ENCODE peak calls at places on chromosomes 3 and 15, in six cellular contexts. T is aorta; C is hepatocyte; N is right lobe of liver; W is CD8-positive, alpha-beta T cell; I is CD8-positive, alpha-beta memory T cell. D is an unnamed sample. For H3K4me1 and H3K27me3, the result is how much of the 10 kb centered on the place peaks cover.

GRCh38 chr3:128884992-128885391 is 5.6 kb downstream of the ACAD9 start:
- DNase-seq in T (no peak), C (no peak), N (peak), W (no peak), I (no peak), D (no peak)

GRCh38 chr15:26864664-26865191 is 2.1 kb upstream of the GABRA5 start:
- DNase-seq in T (no peak), C (peak), N (no peak), W (no peak), I (no peak), D (no peak)

GRCh38 chr3:116661196-116661595 is 48.4 kb upstream of the TUSC7 start:
- DNase-seq in T (no peak), C (no peak), N (no peak), W (no peak), I (no peak), D (no peak)

GRCh38 chr15:84907731-84908130 is 23.3 kb downstream of the SLC28A1 start:
- DNase-seq in T (no peak), C (no peak), N (no peak), W (no peak), I (no peak), D (no peak)

GRCh38 chr3:28745436-28745835 is 396.8 kb upstream of the AZI2 start:
- DNase-seq in T (no peak), C (no peak), N (no peak), W (no peak), I (no peak), D (no peak)

GRCh38 chr3:160076519-160076918 is 87.9 kb downstream of the IL12A start:
- DNase-seq in T (no peak), C (no peak), N (no peak), W (no peak), I (no peak), D (no peak)

GRCh38 chr15:95497681-95498080 is 832.8 kb upstream of the NR2F2 start:
- DNase-seq in T (no peak), C (no peak), N (no peak), W (no peak), I (no peak), D (no peak)

GRCh38 chr15:81313686-81314085 is 10.3 kb downstream of the STARD5 start:
- DNase-seq in T (no peak), C (no peak), N (no peak), W (no peak), I (no peak), D (no peak)

GRCh38 chr3:42036483-42036823 is 54.7 kb upstream of the TRAK1 start:
- DNase-seq in T (no peak), C (peak), N (no peak), W (no peak), I (no peak), D (no peak)

GRCh38 chr3:119145500-119146167 is at the start of gene TEX55:
- DNase-seq in T (no peak), C (peak), N (no peak), W (no peak), I (no peak), D (peak)

GRCh38 chr15:40325188-40325587 is 1.7 kb downstream of the INAFM2 start:
- DNase-seq in T (no peak), C (no peak), N (no peak), W (no peak), I (no peak), D (no peak)

GRCh38 chr15:40325700-40326099 is 2.2 kb downstream of the INAFM2 start:
- DNase-seq in T (no peak), C (no peak), N (no peak), W (no peak), I (no peak), D (no peak)

GRCh38 chr15:40323953-40324937 is 753 bp downstream of the INAFM2 start:
- DNase-seq in T (peak), C (no peak), N (peak), W (no peak), I (peak), D (peak)

GRCh38 chr15:40322531-40323238 is 807 bp upstream of the INAFM2 start:
- DNase-seq in T (peak), C (no peak), N (no peak), W (no peak), I (no peak), D (no peak)

DNA sequence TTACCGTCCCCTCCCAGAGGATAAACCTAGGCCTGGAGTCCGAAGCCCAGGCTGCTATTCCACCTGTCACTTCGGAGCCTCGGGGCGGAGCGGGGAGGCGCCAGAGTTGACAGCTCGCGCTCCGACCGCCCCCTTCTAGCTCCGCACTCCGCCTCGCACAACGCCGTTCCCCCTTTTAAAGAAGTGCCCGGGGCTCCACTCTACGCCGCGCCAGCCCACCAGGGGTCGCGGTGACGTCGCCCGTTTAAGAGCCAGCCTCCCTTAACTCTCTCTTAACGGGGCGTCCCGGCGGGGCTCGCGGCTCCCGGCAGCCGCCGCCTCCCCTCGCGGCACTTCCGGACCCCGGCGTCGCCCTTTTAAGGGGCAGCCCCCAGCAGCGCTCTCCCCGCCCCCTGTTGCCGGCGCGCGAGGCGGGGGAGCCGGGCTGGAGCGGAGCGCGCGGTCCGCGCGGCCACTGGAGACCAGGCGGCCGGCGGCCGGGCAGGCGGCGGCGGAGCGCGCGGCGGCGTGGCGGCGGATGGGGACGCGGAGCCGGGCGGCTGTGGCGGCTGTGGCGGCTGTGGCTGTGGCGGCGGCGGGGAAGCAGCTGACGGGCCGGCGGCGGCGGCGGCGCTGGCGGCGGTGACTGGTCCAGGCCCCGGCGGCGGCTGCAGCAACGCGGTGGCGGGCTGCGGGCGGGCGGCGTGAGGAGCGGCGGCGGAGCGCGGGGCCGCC is at the start of gene INAFM2:
- DNase-seq in T (peak), C (peak), N (peak), W (peak), I (peak), D (peak)
- H3K4me1 ChIP-seq in T (under half), C (under half), N (under half), W (under half), I (under half), D (under half)

GRCh38 chr3:35761311-35761710 is 122.0 kb downstream of the ARPP21 start:
- DNase-seq in T (no peak), C (no peak), N (no peak), W (no peak), I (no peak), D (no peak)

GRCh38 chr3:35758358-35758757 is 119.0 kb downstream of the ARPP21 start:
- DNase-seq in T (no peak), C (no peak), N (no peak), W (no peak), I (no peak), D (no peak)

DNA sequence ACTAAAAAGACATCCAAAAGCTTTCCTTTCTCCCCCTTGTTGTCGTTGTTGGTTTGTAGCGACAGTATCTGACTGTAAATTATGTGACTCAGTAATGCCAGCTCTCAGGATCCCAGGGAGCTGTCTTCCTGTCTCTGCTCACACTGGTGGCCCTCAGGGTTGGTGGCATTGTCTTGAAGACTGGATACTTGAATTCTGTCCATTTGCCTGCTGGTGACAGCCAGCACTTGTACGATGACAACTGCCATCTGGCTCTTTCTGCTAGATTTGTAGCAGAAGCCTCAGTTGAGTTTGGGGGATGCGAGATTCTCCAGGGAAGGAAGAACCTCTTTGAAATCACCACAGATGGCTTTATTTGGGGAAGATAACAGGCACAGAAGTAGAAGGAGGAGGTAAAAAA is 120.8 kb downstream of the ARPP21 start:
- DNase-seq in T (no peak), C (no peak), N (no peak), W (no peak), I (no peak), D (no peak)
- H3K27ac ChIP-seq in T (no peak), C (no peak), N (no peak), W (no peak), I (no peak), D (no peak)

GRCh38 chr3:14599488-14599887 is 52.1 kb upstream of the CCDC174 start:
- DNase-seq in T (no peak), C (no peak), N (no peak), W (no peak), I (no peak), D (no peak)
- H3K27me3 ChIP-seq in T (under half), C (under half), N (under half), W (under half), I (under half), D (under half)

GRCh38 chr15:74793135-74794028 is 11.5 kb downstream of the CSK start:
- DNase-seq in T (no peak), C (no peak), N (no peak), W (peak), I (peak), D (peak)

GRCh38 chr15:74794970-74795349 is 13.1 kb downstream of the CSK start:
- DNase-seq in T (no peak), C (no peak), N (no peak), W (no peak), I (no peak), D (no peak)

GRCh38 chr15:74795961-74796625 is 14.2 kb downstream of the CSK start:
- DNase-seq in T (no peak), C (no peak), N (no peak), W (no peak), I (no peak), D (no peak)

GRCh38 chr15:74792227-74793016 is 10.5 kb downstream of the CSK start:
- DNase-seq in T (no peak), C (no peak), N (no peak), W (no peak), I (no peak), D (no peak)

DNA sequence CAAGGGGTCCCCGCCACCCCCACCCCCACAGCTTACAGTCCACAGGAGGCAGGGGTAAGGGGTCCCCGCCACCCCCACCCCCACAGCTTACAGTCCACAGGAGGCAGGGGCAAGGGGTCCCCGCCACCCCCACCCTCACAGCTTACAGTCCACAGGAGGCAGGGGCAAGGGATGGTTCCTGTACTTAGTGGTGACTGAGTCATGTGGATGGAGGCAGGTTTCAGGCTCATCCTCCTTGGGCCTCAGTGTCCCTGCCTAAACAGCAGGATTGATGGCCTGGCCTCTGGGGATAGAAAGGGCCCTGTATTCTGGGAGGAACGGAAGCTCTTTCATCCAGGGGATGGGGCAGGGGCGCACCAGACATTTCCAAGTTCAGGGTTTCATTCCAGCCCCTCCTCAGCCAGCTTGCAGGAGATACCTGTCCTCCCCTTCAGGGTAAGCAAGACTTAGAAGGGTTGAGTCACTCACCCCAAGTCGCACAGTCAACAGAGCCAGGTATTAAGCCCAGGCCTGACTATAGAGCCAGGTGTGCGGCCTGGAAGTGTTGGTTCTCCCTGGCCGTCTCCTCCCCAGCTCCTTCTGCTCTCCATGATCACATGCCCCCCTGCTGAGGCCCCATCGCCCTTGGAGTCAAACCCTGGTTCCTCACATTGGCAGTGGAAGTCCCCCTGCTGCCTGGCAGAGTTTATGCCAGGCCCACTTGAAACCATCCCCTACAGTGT is 12.5 kb downstream of the CSK start:
- DNase-seq in T (no peak), C (no peak), N (no peak), W (no peak), I (no peak), D (no peak)
- H3K4me1 ChIP-seq in T (under half), C (under half), N (half or more), W (half or more), I (half or more), D (under half)

GRCh38 chr15:66819084-66819483 is 117.0 kb downstream of the SMAD6 start:
- DNase-seq in T (no peak), C (no peak), N (no peak), W (no peak), I (no peak), D (peak)
- H3K27ac ChIP-seq in T (no peak), C (no peak), N (no peak), W (no peak), I (no peak), D (no peak)

DNA sequence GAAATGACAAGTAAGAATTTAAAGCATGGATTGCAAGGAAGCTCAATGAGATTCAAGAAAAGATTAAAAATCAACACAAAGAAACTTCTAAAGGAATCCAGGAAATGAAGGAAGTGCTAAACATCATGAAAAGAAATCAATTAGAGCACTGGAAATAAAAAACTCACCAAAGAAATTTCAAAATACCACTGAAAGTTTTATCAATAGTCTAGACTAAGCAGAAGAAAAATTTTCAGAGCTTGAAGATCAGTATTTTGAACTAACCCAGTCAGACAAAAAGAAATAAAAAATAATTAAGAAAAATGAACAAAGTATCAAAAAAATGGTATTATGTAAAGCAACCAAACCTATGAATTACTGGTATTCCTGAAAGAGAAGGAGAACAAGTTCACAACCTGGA is 60.6 kb downstream of the FAM227B start:
- DNase-seq in T (no peak), C (no peak), N (no peak), W (no peak), I (no peak), D (no peak)
- H3K27me3 ChIP-seq in T (under half), C (under half), N (under half), W (under half), I (under half), D (under half)

GRCh38 chr15:101171954-101172353 is 79.9 kb downstream of the CHSY1 start:
- DNase-seq in T (no peak), C (no peak), N (no peak), W (no peak), I (no peak), D (no peak)
- H3K4me1 ChIP-seq in T (under half), C (under half), N (under half), W (under half), I (under half), D (half or more)

DNA sequence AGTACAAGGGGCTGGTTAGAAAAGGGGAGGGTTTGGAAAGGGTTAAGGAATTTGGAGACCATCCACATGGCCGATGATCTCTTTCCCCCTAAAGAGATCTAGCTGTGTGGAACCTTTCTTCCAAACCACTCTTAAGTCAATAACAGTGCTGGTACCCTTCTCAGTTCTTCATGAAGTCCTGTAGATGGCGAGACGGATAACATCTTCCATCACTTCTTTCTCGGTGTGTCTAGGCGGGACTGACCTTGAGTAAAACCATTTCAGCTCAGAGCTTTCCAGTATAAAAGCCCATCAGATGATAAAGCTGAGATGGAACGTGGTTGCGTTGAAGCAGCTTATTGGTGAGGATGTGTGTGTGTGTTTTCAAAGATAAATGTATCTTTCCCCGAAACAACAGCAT is 151.5 kb upstream of the BHLHE40 start:
- DNase-seq in T (no peak), C (no peak), N (no peak), W (no peak), I (no peak), D (no peak)
- H3K27ac ChIP-seq in T (no peak), C (no peak), N (no peak), W (no peak), I (no peak), D (peak)

D was measured in upper lobe of right lung.